ENCODE peak calls at places on chromosomes 7 and 10, in seven cellular contexts. I is NT2/D1, P is adrenal gland, G is transverse colon, O is left ventricle myocardium inferior, R is neural progenitor cell, M is BE2C. K is an unnamed sample. For H3K9me3 and H3K4me1, the result is how much of the 10 kb centered on the place peaks cover.

GRCh38 chr10:45308707-45309106 is 6.7 kb downstream of the OR13A1 start:
- DNase-seq in I (no peak), P (no peak), G (no peak), O (no peak), R (no peak), M (no peak), K (no peak)

GRCh38 chr10:50381637-50382036 is 130.3 kb upstream of the ASAH2 start:
- DNase-seq in I (no peak), P (no peak), G (no peak), O (no peak), R (no peak), M (no peak), K (no peak)

GRCh38 chr10:17348111-17349008 is 106.0 kb downstream of the ST8SIA6 start:
- DNase-seq in I (no peak), P (peak), G (peak), O (peak), R (peak), M (peak), K (peak)

GRCh38 chr7:142542938-142543337 is 206.3 kb upstream of the PRSS1 start:
- DNase-seq in I (no peak), P (no peak), G (no peak), O (no peak), R (no peak), M (no peak), K (no peak)

GRCh38 chr10:122029503-122030199 is 40.7 kb downstream of the TACC2 start:
- DNase-seq in I (no peak), P (no peak), G (no peak), O (peak), R (no peak), M (no peak), K (no peak)

GRCh38 chr10:103416436-103417147 is 20.2 kb downstream of the PDCD11 start:
- DNase-seq in I (peak), P (peak), G (peak), O (peak), R (peak), M (peak), K (peak)

GRCh38 chr7:44269417-44269816 is 56.0 kb downstream of the CAMK2B start:
- DNase-seq in I (no peak), P (no peak), G (no peak), O (no peak), R (no peak), M (no peak), K (no peak)

GRCh38 chr7:101635484-101635883 is 6.4 kb upstream of the MYL10 start:
- DNase-seq in I (no peak), P (peak), G (no peak), O (no peak), R (no peak), M (no peak), K (no peak)

GRCh38 chr10:129972145-129972965 is 8.3 kb upstream of the EBF3 start:
- DNase-seq in I (no peak), P (no peak), G (no peak), O (no peak), R (peak), M (no peak), K (no peak)

GRCh38 chr7:129412501-129412900 is 21.7 kb upstream of the STRIP2 start:
- DNase-seq in I (no peak), P (no peak), G (no peak), O (no peak), R (no peak), M (no peak), K (no peak)

GRCh38 chr7:98627062-98627790 is 10.1 kb downstream of the NPTX2 start:
- DNase-seq in I (no peak), P (no peak), G (no peak), O (no peak), R (no peak), M (no peak), K (no peak)

GRCh38 chr7:75762350-75762917 is 9.6 kb downstream of the CCL26 start:
- DNase-seq in I (no peak), P (no peak), G (no peak), O (no peak), R (peak), M (no peak), K (peak)

GRCh38 chr7:100694196-100694745 is at the start of gene GIGYF1:
- DNase-seq in I (no peak), P (peak), G (peak), O (peak), R (peak), M (peak), K (peak)

GRCh38 chr7:70654146-70654545 is 477.8 kb upstream of the GALNT17 start:
- DNase-seq in I (no peak), P (no peak), G (no peak), O (no peak), R (no peak), M (no peak), K (no peak)

GRCh38 chr10:77853256-77853655 is 73.3 kb downstream of the DLG5 start:
- DNase-seq in I (no peak), P (no peak), G (no peak), O (no peak), R (no peak), M (no peak), K (no peak)

GRCh38 chr7:22675917-22676343 is 51.1 kb upstream of the IL6 start:
- DNase-seq in I (no peak), P (no peak), G (peak), O (no peak), R (no peak), M (no peak), K (no peak)

GRCh38 chr7:74542558-74543117 is 88.9 kb downstream of the GTF2IRD1 start:
- DNase-seq in I (no peak), P (peak), G (no peak), O (peak), R (no peak), M (peak), K (no peak)

GRCh38 chr7:24403557-24403956 is 119.6 kb downstream of the NPY start:
- DNase-seq in I (no peak), P (no peak), G (no peak), O (no peak), R (no peak), M (no peak), K (no peak)

GRCh38 chr10:27695704-27696103 is 49.9 kb downstream of the MKX start:
- DNase-seq in I (no peak), P (no peak), G (no peak), O (no peak), R (no peak), M (no peak), K (no peak)

DNA sequence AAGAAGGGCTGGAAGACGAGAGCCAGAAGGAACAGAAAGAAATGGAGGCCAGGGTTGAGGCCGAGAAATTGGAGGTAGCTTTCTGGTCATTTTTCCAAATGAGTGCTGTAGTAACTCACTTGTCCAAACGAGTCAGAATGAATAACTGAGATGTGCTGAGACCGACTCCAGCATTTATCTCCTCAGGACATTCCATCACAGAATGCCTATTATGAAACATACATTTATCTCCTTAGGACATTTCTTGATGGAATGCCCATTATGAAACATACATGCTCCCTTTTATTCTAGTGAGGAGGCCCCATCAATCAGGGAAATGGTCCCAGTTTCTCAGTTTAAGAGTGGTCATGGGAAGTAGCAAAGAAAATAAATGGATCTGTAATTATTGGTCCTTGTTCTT is 16.5 kb downstream of the AVL9 start:
- DNase-seq in I (no peak), P (no peak), G (no peak), O (no peak), R (no peak), M (no peak), K (no peak)
- H3K9me3 ChIP-seq in I (half or more), P (under half), G (under half), O (under half), R (under half), M (under half), K (under half)

GRCh38 chr7:112957901-112958300 is 128.7 kb downstream of the GPR85 start:
- DNase-seq in I (no peak), P (no peak), G (no peak), O (no peak), R (no peak), M (no peak), K (no peak)
- H3K4me1 ChIP-seq in I (under half), P (under half), G (under half), O (under half), R (under half), M (under half), K (under half)

GRCh38 chr10:104450490-104450889 is 96.9 kb downstream of the CFAP58 start:
- DNase-seq in I (no peak), P (no peak), G (no peak), O (no peak), R (no peak), M (no peak), K (no peak)
- H3K9me3 ChIP-seq in I (under half), P (under half), G (under half), O (under half), R (under half), M (under half), K (under half)

GRCh38 chr7:106070201-106070551 is 41.9 kb downstream of the SYPL1 start:
- DNase-seq in I (no peak), P (peak), G (no peak), O (no peak), R (no peak), M (no peak), K (peak)
- H3K4me1 ChIP-seq in I (under half), P (under half), G (under half), O (half or more), R (under half), M (under half), K (under half)

DNA sequence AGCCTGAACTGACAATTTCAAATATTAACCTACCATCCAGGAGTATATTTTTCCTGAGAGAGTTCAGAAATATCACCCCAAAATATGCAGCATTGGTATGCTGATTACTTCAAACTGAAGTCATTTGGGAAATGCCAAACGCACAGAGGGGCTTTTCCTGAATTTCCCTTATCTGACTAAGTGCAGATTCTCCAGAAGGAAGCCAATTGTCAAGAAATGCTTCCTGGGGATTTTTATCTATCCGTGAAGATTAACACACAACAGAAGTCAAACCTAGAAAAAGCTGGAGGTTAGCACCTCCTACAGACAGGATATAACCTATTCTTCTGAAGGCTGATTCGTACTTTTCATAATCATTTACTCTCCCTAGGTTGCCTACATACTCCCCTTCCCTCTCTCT is 91.0 kb downstream of the AKR1D1 start:
- DNase-seq in I (no peak), P (no peak), G (no peak), O (no peak), R (no peak), M (no peak), K (no peak)
- H3K9me3 ChIP-seq in I (half or more), P (under half), G (under half), O (under half), R (under half), M (under half), K (under half)

GRCh38 chr10:70864940-70865339 is 23.4 kb downstream of the PCBD1 start:
- DNase-seq in I (no peak), P (no peak), G (no peak), O (no peak), R (no peak), M (no peak), K (no peak)

GRCh38 chr10:70858759-70859158 is 29.6 kb downstream of the PCBD1 start:
- DNase-seq in I (no peak), P (no peak), G (no peak), O (no peak), R (no peak), M (peak), K (no peak)

GRCh38 chr10:70866424-70866823 is 21.9 kb downstream of the PCBD1 start:
- DNase-seq in I (no peak), P (no peak), G (no peak), O (no peak), R (no peak), M (no peak), K (no peak)

DNA sequence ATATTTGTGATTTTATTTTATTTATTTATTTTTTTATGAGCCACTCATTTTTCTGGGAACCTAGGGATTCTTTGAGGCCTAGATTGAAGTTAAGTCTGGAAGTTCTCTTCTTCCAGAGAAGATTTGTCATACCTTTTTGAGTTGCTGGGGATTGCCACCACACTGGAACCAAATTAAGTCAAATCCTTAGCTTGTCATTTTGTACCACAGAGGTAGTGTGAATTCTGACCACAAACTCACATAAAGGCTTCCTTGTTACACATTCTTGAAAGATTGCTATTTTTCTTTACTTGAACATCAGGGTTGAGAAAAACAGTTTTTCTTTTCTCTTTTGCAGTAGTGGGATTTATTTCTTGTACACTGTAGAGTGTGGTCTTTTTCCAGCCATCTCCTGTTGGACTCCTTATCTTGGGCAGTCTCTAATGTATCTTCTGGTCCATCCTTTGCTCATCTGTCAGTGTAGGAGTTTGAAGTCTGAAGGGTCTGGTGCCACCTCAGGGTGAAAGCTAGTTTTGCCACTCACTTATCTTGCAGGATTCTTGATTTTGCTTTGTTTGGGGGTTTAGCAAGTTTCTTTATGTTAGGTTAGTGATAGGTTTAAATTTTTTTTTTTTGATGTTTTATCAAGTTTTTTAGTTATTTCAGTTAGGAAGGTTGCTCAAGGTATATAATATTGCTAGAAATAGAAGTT is 24.8 kb downstream of the PCBD1 start:
- DNase-seq in I (no peak), P (no peak), G (no peak), O (no peak), R (no peak), M (no peak), K (no peak)
- H3K4me1 ChIP-seq in I (under half), P (under half), G (under half), O (under half), R (under half), M (under half), K (under half)

DNA sequence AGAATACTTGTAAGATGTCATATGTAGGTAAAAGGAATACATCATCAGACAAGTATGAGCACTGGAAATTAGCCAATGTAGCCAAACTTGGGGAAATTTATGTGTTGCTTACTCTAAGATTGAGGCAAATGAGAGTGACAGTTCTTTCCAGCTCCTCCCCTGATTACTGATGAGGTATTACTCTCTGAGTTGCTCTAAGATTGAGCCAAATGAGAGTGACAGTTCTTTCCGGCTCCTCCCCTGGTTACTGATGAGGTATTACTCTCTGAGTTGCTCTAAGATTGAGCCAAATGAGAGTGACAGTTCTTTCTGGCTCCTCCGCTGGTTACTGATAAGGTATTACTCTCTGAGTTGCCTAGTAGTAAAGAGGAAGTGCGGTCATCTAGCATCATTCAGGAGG is 435.8 kb downstream of the NRG3 start:
- DNase-seq in I (no peak), P (no peak), G (no peak), O (no peak), R (no peak), M (no peak), K (no peak)
- H3K9me3 ChIP-seq in I (under half), P (under half), G (under half), O (under half), R (under half), M (under half), K (under half)

GRCh38 chr7:105177026-105177425 is 163.0 kb downstream of the KMT2E start:
- DNase-seq in I (no peak), P (no peak), G (no peak), O (no peak), R (no peak), M (no peak), K (no peak)

GRCh38 chr7:105178177-105178576 is 164.2 kb downstream of the KMT2E start:
- DNase-seq in I (no peak), P (no peak), G (no peak), O (no peak), R (no peak), M (no peak), K (no peak)

GRCh38 chr7:105178928-105179541 is 165.0 kb downstream of the KMT2E start:
- DNase-seq in I (no peak), P (no peak), G (no peak), O (no peak), R (no peak), M (no peak), K (no peak)

DNA sequence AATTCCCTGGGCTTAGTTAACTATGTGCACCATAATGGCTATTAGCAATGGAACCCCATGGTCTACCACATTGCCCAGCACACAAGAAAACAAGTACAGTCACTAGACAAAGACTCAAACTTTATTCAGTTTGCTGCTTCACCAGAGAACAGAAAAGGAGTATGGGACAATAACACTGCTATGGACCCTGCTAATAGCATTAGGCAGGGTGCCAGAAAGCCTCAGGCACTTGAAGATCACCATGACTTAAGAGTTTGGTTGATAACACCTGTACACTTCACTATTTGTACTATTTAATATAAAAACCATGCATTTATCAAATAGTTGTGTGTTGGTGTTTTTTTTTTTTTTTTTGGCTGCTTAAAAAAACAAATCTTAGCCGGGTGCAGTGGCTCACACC is 159.6 kb downstream of the KMT2E start:
- DNase-seq in I (no peak), P (no peak), G (no peak), O (no peak), R (no peak), M (peak), K (no peak)
- H3K4me1 ChIP-seq in I (under half), P (under half), G (under half), O (under half), R (under half), M (under half), K (under half)

DNA sequence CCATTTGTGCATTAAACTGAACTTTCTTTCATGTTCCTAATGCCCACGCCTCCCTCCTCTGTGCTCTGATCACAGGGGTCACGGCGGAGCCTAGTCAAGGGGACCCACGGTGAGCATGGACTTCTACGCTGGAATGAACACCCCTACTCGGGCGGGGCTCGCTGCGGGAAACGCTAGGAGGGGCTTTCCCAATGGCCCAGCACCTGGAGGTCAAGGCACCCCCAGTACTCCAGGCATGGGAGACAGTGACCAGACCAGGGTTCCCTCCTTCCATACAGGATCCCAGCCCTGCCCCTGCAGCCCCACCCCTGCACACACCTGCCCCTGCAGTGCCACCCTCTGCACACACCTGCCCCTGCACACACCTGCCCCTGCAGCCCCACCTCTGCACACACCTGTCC is 27.1 kb upstream of the NKX6-2 start:
- DNase-seq in I (no peak), P (no peak), G (no peak), O (no peak), R (no peak), M (no peak), K (no peak)
- H3K9me3 ChIP-seq in I (under half), P (under half), G (under half), O (under half), R (under half), M (under half), K (under half)

GRCh38 chr10:593901-594457 is 95.5 kb downstream of the DIP2C start:
- DNase-seq in I (no peak), P (no peak), G (no peak), O (peak), R (no peak), M (no peak), K (peak)
- H3K4me1 ChIP-seq in I (under half), P (under half), G (under half), O (under half), R (under half), M (under half), K (under half)